ENCODE peak calls at places on chromosomes 13 and 19, in six cellular contexts. One of them, this sample, is unnamed.

GRCh38 chr13:75913925-75914324 is 277.8 kb downstream of the LMO7 start:
- DNase-seq in astrocyte: no peak
- DNase-seq in fibroblast of pulmonary artery: no peak
- DNase-seq in GM12878: no peak
- DNase-seq in A549: no peak
- DNase-seq in CD4-positive, alpha-beta T cell: no peak
- DNase-seq in this sample: no peak

GRCh38 chr19:7492142-7493055 is 3.6 kb upstream of the PEX11G start:
- DNase-seq in astrocyte: no peak
- DNase-seq in fibroblast of pulmonary artery: peak; percentile 82
- DNase-seq in GM12878: no peak
- DNase-seq in A549: no peak
- DNase-seq in CD4-positive, alpha-beta T cell: no peak
- DNase-seq in this sample: peak; percentile 95

GRCh38 chr13:112246731-112247470 is 129.3 kb upstream of the SPACA7 start:
- DNase-seq in astrocyte: no peak
- DNase-seq in fibroblast of pulmonary artery: no peak
- DNase-seq in GM12878: no peak
- DNase-seq in A549: no peak
- DNase-seq in CD4-positive, alpha-beta T cell: no peak
- DNase-seq in this sample: no peak

GRCh38 chr19:58218899-58219298 is 9.8 kb upstream of the ZNF544 start:
- DNase-seq in astrocyte: no peak
- DNase-seq in fibroblast of pulmonary artery: peak; percentile 34
- DNase-seq in GM12878: no peak
- DNase-seq in A549: no peak
- DNase-seq in CD4-positive, alpha-beta T cell: peak; percentile 20
- DNase-seq in this sample: no peak

GRCh38 chr19:4794971-4795370 is 3.4 kb downstream of the FEM1A start:
- DNase-seq in astrocyte: no peak
- DNase-seq in fibroblast of pulmonary artery: no peak
- DNase-seq in GM12878: no peak
- DNase-seq in A549: no peak
- DNase-seq in CD4-positive, alpha-beta T cell: no peak
- DNase-seq in this sample: no peak

GRCh38 chr19:18211683-18212082 is 7.8 kb upstream of the RAB3A start:
- DNase-seq in astrocyte: no peak
- DNase-seq in fibroblast of pulmonary artery: no peak
- DNase-seq in GM12878: no peak
- DNase-seq in A549: no peak
- DNase-seq in CD4-positive, alpha-beta T cell: no peak
- DNase-seq in this sample: no peak

GRCh38 chr19:6126335-6126974 is 9.0 kb upstream of the ACSBG2 start:
- DNase-seq in astrocyte: peak; percentile 41
- DNase-seq in fibroblast of pulmonary artery: peak; percentile 83
- DNase-seq in GM12878: peak; percentile 71
- DNase-seq in A549: peak; percentile 62
- DNase-seq in CD4-positive, alpha-beta T cell: no peak
- DNase-seq in this sample: no peak

GRCh38 chr13:71780546-71780945 is 86.5 kb downstream of the DACH1 start:
- DNase-seq in astrocyte: no peak
- DNase-seq in fibroblast of pulmonary artery: no peak
- DNase-seq in GM12878: no peak
- DNase-seq in A549: no peak
- DNase-seq in CD4-positive, alpha-beta T cell: no peak
- DNase-seq in this sample: no peak

GRCh38 chr13:89900104-89900760 is 1447.3 kb upstream of the MIR17HG start:
- DNase-seq in astrocyte: no peak
- DNase-seq in fibroblast of pulmonary artery: no peak
- DNase-seq in GM12878: no peak
- DNase-seq in A549: no peak
- DNase-seq in CD4-positive, alpha-beta T cell: no peak
- DNase-seq in this sample: no peak

GRCh38 chr13:83153833-83154232 is 728.4 kb downstream of the SLITRK1 start:
- DNase-seq in astrocyte: no peak
- DNase-seq in fibroblast of pulmonary artery: peak; percentile 8
- DNase-seq in GM12878: no peak
- DNase-seq in A549: no peak
- DNase-seq in CD4-positive, alpha-beta T cell: no peak
- DNase-seq in this sample: no peak

GRCh38 chr19:42596391-42597071 is 1.8 kb upstream of the CEACAM8 start:
- DNase-seq in astrocyte: no peak
- DNase-seq in fibroblast of pulmonary artery: peak; percentile 20
- DNase-seq in GM12878: no peak
- DNase-seq in A549: peak; percentile 64
- DNase-seq in CD4-positive, alpha-beta T cell: peak; percentile 17
- DNase-seq in this sample: no peak

GRCh38 chr19:46748325-46749109 is 2.3 kb upstream of the STRN4 start:
- DNase-seq in astrocyte: no peak
- DNase-seq in fibroblast of pulmonary artery: peak; percentile 79
- DNase-seq in GM12878: no peak
- DNase-seq in A549: peak; percentile 75
- DNase-seq in CD4-positive, alpha-beta T cell: peak; percentile 73
- DNase-seq in this sample: peak; percentile 66

GRCh38 chr13:103133551-103133950 is 67.3 kb upstream of the SLC10A2 start:
- DNase-seq in astrocyte: no peak
- DNase-seq in fibroblast of pulmonary artery: no peak
- DNase-seq in GM12878: no peak
- DNase-seq in A549: no peak
- DNase-seq in CD4-positive, alpha-beta T cell: no peak
- DNase-seq in this sample: no peak

GRCh38 chr13:32455594-32455903 is 27.6 kb upstream of the N4BP2L1 start:
- DNase-seq in astrocyte: no peak
- DNase-seq in fibroblast of pulmonary artery: no peak
- DNase-seq in GM12878: no peak
- DNase-seq in A549: no peak
- DNase-seq in CD4-positive, alpha-beta T cell: no peak
- DNase-seq in this sample: no peak

GRCh38 chr13:80824231-80824630 is 483.3 kb upstream of the SPRY2 start:
- DNase-seq in astrocyte: peak; percentile 17
- DNase-seq in fibroblast of pulmonary artery: peak; percentile 75
- DNase-seq in GM12878: no peak
- DNase-seq in A549: no peak
- DNase-seq in CD4-positive, alpha-beta T cell: no peak
- DNase-seq in this sample: no peak

GRCh38 chr19:311813-312261 is 20.6 kb upstream of the PLPP2 start:
- DNase-seq in astrocyte: no peak
- DNase-seq in fibroblast of pulmonary artery: no peak
- DNase-seq in GM12878: no peak
- DNase-seq in A549: no peak
- DNase-seq in CD4-positive, alpha-beta T cell: no peak
- DNase-seq in this sample: no peak

GRCh38 chr19:17347361-17347760 is 10.0 kb downstream of the GTPBP3 start:
- DNase-seq in astrocyte: no peak
- DNase-seq in fibroblast of pulmonary artery: peak; percentile 52
- DNase-seq in GM12878: no peak
- DNase-seq in A549: no peak
- DNase-seq in CD4-positive, alpha-beta T cell: no peak
- DNase-seq in this sample: no peak

GRCh38 chr19:13103585-13103923 is 896 bp upstream of the LYL1 start:
- DNase-seq in astrocyte: no peak
- DNase-seq in fibroblast of pulmonary artery: no peak
- DNase-seq in GM12878: no peak
- DNase-seq in A549: no peak
- DNase-seq in CD4-positive, alpha-beta T cell: no peak
- DNase-seq in this sample: no peak

GRCh38 chr19:38033658-38034150 is 126.7 kb downstream of the SIPA1L3 start:
- DNase-seq in astrocyte: peak; percentile 77
- DNase-seq in fibroblast of pulmonary artery: peak; percentile 12
- DNase-seq in GM12878: peak; percentile 81
- DNase-seq in A549: no peak
- DNase-seq in CD4-positive, alpha-beta T cell: no peak
- DNase-seq in this sample: no peak

GRCh38 chr19:14107581-14108461 is 9.7 kb downstream of the PRKACA start:
- DNase-seq in astrocyte: peak; percentile 46
- DNase-seq in fibroblast of pulmonary artery: peak; percentile 82
- DNase-seq in GM12878: no peak
- DNase-seq in A549: peak; percentile 16
- DNase-seq in CD4-positive, alpha-beta T cell: no peak
- DNase-seq in this sample: no peak

GRCh38 chr13:39452412-39452811 is 150.6 kb downstream of the LHFPL6 start:
- DNase-seq in astrocyte: peak; percentile 40
- DNase-seq in fibroblast of pulmonary artery: peak; percentile 6
- DNase-seq in GM12878: no peak
- DNase-seq in A549: no peak
- DNase-seq in CD4-positive, alpha-beta T cell: no peak
- DNase-seq in this sample: no peak

GRCh38 chr13:32023698-32024097 is 7.9 kb upstream of the FRY start:
- DNase-seq in astrocyte: no peak
- DNase-seq in fibroblast of pulmonary artery: no peak
- DNase-seq in GM12878: no peak
- DNase-seq in A549: no peak
- DNase-seq in CD4-positive, alpha-beta T cell: no peak
- DNase-seq in this sample: no peak

GRCh38 chr13:28338202-28338601 is 156.7 kb downstream of the FLT1 start:
- DNase-seq in astrocyte: peak; percentile 84
- DNase-seq in fibroblast of pulmonary artery: no peak
- DNase-seq in GM12878: no peak
- DNase-seq in A549: no peak
- DNase-seq in CD4-positive, alpha-beta T cell: no peak
- DNase-seq in this sample: no peak

GRCh38 chr13:28337196-28338045 is 157.5 kb downstream of the FLT1 start:
- DNase-seq in astrocyte: peak; percentile 80
- DNase-seq in fibroblast of pulmonary artery: peak; percentile 86
- DNase-seq in GM12878: no peak
- DNase-seq in A549: no peak
- DNase-seq in CD4-positive, alpha-beta T cell: no peak
- DNase-seq in this sample: no peak

GRCh38 chr13:28340272-28340793 is 154.6 kb downstream of the FLT1 start:
- DNase-seq in astrocyte: peak; percentile 81
- DNase-seq in fibroblast of pulmonary artery: no peak
- DNase-seq in GM12878: no peak
- DNase-seq in A549: no peak
- DNase-seq in CD4-positive, alpha-beta T cell: no peak
- DNase-seq in this sample: no peak

GRCh38 chr13:28338742-28339141 is 156.2 kb downstream of the FLT1 start:
- DNase-seq in astrocyte: no peak
- DNase-seq in fibroblast of pulmonary artery: no peak
- DNase-seq in GM12878: no peak
- DNase-seq in A549: no peak
- DNase-seq in CD4-positive, alpha-beta T cell: no peak
- DNase-seq in this sample: no peak

DNA sequence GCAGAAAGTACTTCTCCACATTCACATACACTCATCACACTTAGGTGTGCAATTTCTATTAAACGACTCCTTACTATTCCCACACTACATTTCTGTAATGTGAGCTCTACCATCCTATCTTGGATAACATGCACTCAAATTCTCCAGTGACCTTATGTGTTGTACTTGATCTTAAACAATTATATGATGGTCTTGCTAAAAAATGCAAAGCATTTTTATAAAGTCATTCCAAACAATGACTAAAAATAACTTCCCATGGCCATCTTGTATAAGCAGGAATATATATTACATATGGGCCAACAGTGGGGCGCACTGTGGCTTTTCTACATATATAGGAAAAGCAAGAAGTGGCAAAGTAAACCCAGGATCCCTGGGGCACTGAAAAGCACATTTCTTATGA is 155.5 kb downstream of the FLT1 start:
- DNase-seq in astrocyte: peak; percentile 65
- DNase-seq in fibroblast of pulmonary artery: peak; percentile 42
- DNase-seq in GM12878: no peak
- DNase-seq in A549: no peak
- DNase-seq in CD4-positive, alpha-beta T cell: no peak
- DNase-seq in this sample: no peak
- TF ChIP-seq CTCF in astrocyte: no peak
- TF ChIP-seq CTCF in fibroblast of pulmonary artery: no peak
- TF ChIP-seq CTCF in GM12878: no peak
- TF ChIP-seq CTCF in A549: no peak
- TF ChIP-seq CTCF in CD4-positive, alpha-beta T cell: no peak
- TF ChIP-seq CTCF in this sample: no peak

DNA sequence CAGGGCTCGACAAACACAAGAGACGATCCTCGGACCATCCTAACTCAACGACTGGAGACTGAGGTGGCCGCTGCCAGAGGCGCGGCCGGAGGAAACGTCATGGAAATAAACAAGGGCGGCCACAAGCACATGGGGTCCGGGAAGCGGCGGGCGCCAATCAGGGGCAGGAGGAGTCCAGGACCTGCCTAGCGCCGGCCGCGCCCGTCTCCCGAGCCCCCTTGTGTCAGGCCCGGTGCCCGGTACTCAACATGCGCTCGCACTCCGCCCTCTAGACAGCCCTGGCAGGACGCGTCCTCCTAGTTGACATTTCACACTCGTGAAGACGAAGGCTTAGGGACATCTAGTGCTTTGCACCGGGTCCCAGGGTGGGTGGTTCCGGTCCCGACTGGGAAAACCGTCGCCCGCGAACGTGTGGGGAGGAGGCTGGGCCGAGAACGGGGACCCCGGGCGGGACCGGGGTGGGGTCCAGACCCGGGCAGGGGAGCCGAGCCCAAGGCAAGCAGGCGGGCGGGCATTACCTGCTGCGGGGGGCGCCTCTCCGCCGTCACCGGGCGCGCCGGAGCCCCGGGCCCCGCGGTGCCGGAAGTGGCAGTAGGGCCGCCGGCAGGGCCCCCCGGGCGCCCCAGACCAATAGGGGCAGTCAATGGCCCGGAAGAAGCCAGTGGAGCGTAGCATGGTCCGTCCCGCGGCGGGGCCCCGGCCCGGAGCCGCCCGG is 442 bp downstream of the REXO1 start:
- DNase-seq in astrocyte: no peak
- DNase-seq in fibroblast of pulmonary artery: peak; percentile 57
- DNase-seq in GM12878: no peak
- DNase-seq in A549: no peak
- DNase-seq in CD4-positive, alpha-beta T cell: no peak
- DNase-seq in this sample: no peak
- TF ChIP-seq CTCF in astrocyte: no peak
- TF ChIP-seq CTCF in fibroblast of pulmonary artery: no peak
- TF ChIP-seq CTCF in GM12878: no peak
- TF ChIP-seq CTCF in A549: no peak
- TF ChIP-seq CTCF in CD4-positive, alpha-beta T cell: no peak
- TF ChIP-seq CTCF in this sample: no peak

GRCh38 chr13:23744315-23744714 is 144.9 kb downstream of the MIPEP start:
- DNase-seq in astrocyte: no peak
- DNase-seq in fibroblast of pulmonary artery: no peak
- DNase-seq in GM12878: no peak
- DNase-seq in A549: no peak
- DNase-seq in CD4-positive, alpha-beta T cell: no peak
- DNase-seq in this sample: no peak
- TF ChIP-seq CTCF in astrocyte: no peak
- TF ChIP-seq CTCF in fibroblast of pulmonary artery: no peak
- TF ChIP-seq CTCF in GM12878: no peak
- TF ChIP-seq CTCF in A549: no peak
- TF ChIP-seq CTCF in CD4-positive, alpha-beta T cell: no peak
- TF ChIP-seq CTCF in this sample: no peak

GRCh38 chr13:24784319-24784718 is 20.4 kb downstream of the RNF17 start:
- DNase-seq in astrocyte: no peak
- DNase-seq in fibroblast of pulmonary artery: no peak
- DNase-seq in GM12878: no peak
- DNase-seq in A549: no peak
- DNase-seq in CD4-positive, alpha-beta T cell: no peak
- DNase-seq in this sample: no peak

DNA sequence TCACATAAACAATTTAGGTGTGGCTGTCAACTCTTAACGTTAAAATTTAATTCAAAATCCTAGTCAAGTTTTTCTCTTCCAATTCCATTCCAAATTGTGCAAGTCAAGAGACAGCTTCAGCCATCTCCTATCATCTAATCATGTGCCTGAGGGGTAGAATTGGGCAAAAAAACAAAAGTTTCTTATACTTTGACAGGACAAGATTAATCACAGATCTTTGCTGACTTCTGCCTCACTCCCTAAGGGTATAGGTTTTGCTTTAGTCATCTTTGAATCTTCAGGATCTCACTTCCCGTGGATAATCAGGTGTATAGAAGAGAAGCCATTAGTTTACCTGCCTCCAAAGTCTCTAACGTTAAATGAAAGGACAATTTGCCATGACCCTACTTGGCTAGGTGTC is 24.6 kb downstream of the RNF17 start:
- DNase-seq in astrocyte: no peak
- DNase-seq in fibroblast of pulmonary artery: no peak
- DNase-seq in GM12878: no peak
- DNase-seq in A549: no peak
- DNase-seq in CD4-positive, alpha-beta T cell: no peak
- DNase-seq in this sample: no peak
- TF ChIP-seq CTCF in astrocyte: no peak
- TF ChIP-seq CTCF in fibroblast of pulmonary artery: no peak
- TF ChIP-seq CTCF in GM12878: no peak
- TF ChIP-seq CTCF in A549: no peak
- TF ChIP-seq CTCF in CD4-positive, alpha-beta T cell: no peak
- TF ChIP-seq CTCF in this sample: no peak